ENCODE peak calls at places on chromosomes 2 and 18, in six cellular contexts. D is HCT116, B is esophagus squamous epithelium, F is GM12878, X is fibroblast of pulmonary artery, J is fibroblast of lung. Q is an unnamed sample.

GRCh38 chr2:15238028-15238427 is 323.1 kb downstream of the NBAS start:
- DNase-seq in J (no peak), X (no peak), B (no peak), D (no peak), F (no peak), Q (no peak)

GRCh38 chr2:23418490-23418911 is 33.5 kb downstream of the KLHL29 start:
- DNase-seq in F (no peak), X (peak), B (no peak), J (peak), D (no peak), Q (peak)

GRCh38 chr2:128347701-128348504 is 29.2 kb upstream of the HS6ST1 start:
- DNase-seq in X (peak), D (no peak), J (peak), B (no peak), F (no peak), Q (no peak)

GRCh38 chr2:205776139-205776538 is 93.8 kb downstream of the NRP2 start:
- DNase-seq in D (peak), J (no peak), F (no peak), B (no peak), X (peak), Q (no peak)

GRCh38 chr2:130363479-130363878 is 7.6 kb downstream of the PTPN18 start:
- DNase-seq in B (no peak), F (no peak), X (no peak), D (no peak), J (no peak), Q (no peak)

GRCh38 chr18:46555724-46556123 is 101.3 kb downstream of the LOXHD1 start:
- DNase-seq in X (peak), D (peak), B (no peak), J (peak), F (no peak), Q (peak)

GRCh38 chr2:109131777-109132176 is 2.8 kb downstream of the SH3RF3 start:
- DNase-seq in J (no peak), X (peak), F (no peak), B (no peak), D (no peak), Q (no peak)

GRCh38 chr2:160221391-160222276 is 21.6 kb upstream of the ITGB6 start:
- DNase-seq in F (no peak), B (no peak), D (no peak), X (peak), J (peak), Q (peak)

GRCh38 chr2:199962203-199962602 is 6.8 kb downstream of the MAIP1 start:
- DNase-seq in J (no peak), B (no peak), F (no peak), X (no peak), D (no peak), Q (no peak)

GRCh38 chr2:53519925-53520629 is 247.5 kb upstream of the CHAC2 start:
- DNase-seq in D (no peak), X (no peak), F (no peak), B (no peak), J (peak), Q (no peak)

GRCh38 chr18:40402052-40402451 is 1553.0 kb upstream of the PIK3C3 start:
- DNase-seq in F (no peak), D (no peak), J (no peak), B (no peak), X (no peak), Q (no peak)

GRCh38 chr2:197207106-197207505 is 103.5 kb downstream of the ANKRD44 start:
- DNase-seq in D (no peak), B (no peak), X (no peak), F (no peak), J (peak), Q (no peak)

GRCh38 chr2:179595284-179595683 is 266.1 kb downstream of the ZNF385B start:
- DNase-seq in X (no peak), D (no peak), B (no peak), J (no peak), F (no peak), Q (no peak)

GRCh38 chr2:109669731-109670130 is 55.6 kb downstream of the SOWAHC start:
- DNase-seq in D (no peak), J (no peak), B (no peak), X (no peak), F (no peak), Q (no peak)

GRCh38 chr2:102943251-102943650 is 181.4 kb downstream of the TMEM182 start:
- DNase-seq in B (no peak), X (no peak), D (no peak), J (no peak), F (no peak), Q (no peak)

GRCh38 chr2:117980783-117981676 is 32.8 kb downstream of the CCDC93 start:
- DNase-seq in X (peak), D (no peak), J (peak), B (no peak), F (no peak), Q (peak)

GRCh38 chr2:203534486-203535077 is 519 bp downstream of the RAPH1 start:
- DNase-seq in F (no peak), X (no peak), D (no peak), B (no peak), J (peak), Q (peak)

GRCh38 chr2:75632091-75632704 is 14.4 kb upstream of the MRPL19 start:
- DNase-seq in D (no peak), F (no peak), X (no peak), J (peak), B (no peak), Q (peak)

GRCh38 chr18:79410171-79410641 is 14.5 kb downstream of the NFATC1 start:
- DNase-seq in F (no peak), J (no peak), B (no peak), D (no peak), X (no peak), Q (no peak)

GRCh38 chr2:222364280-222364895 is 60.0 kb upstream of the SGPP2 start:
- DNase-seq in J (peak), X (peak), F (no peak), B (no peak), D (no peak), Q (peak)

GRCh38 chr2:42493468-42493884 is 306 bp downstream of the KCNG3 start:
- DNase-seq in B (no peak), F (no peak), D (no peak), X (no peak), J (no peak), Q (no peak)

GRCh38 chr2:222706616-222707015 is 35.2 kb downstream of the MOGAT1 start:
- DNase-seq in B (no peak), D (no peak), J (peak), F (no peak), X (no peak), Q (no peak)

GRCh38 chr2:177754476-177754873 is 318.1 kb downstream of the PDE11A start:
- DNase-seq in D (no peak), J (no peak), F (no peak), X (no peak), B (no peak), Q (no peak)

GRCh38 chr2:177759443-177759842 is 313.1 kb downstream of the PDE11A start:
- DNase-seq in X (no peak), F (no peak), B (no peak), D (no peak), J (no peak), Q (no peak)

GRCh38 chr2:177756346-177756745 is 316.2 kb downstream of the PDE11A start:
- DNase-seq in D (no peak), B (no peak), X (no peak), F (no peak), J (no peak), Q (no peak)

GRCh38 chr2:177753682-177754475 is 318.7 kb downstream of the PDE11A start:
- DNase-seq in X (peak), J (peak), B (peak), D (peak), F (no peak), Q (peak)

DNA sequence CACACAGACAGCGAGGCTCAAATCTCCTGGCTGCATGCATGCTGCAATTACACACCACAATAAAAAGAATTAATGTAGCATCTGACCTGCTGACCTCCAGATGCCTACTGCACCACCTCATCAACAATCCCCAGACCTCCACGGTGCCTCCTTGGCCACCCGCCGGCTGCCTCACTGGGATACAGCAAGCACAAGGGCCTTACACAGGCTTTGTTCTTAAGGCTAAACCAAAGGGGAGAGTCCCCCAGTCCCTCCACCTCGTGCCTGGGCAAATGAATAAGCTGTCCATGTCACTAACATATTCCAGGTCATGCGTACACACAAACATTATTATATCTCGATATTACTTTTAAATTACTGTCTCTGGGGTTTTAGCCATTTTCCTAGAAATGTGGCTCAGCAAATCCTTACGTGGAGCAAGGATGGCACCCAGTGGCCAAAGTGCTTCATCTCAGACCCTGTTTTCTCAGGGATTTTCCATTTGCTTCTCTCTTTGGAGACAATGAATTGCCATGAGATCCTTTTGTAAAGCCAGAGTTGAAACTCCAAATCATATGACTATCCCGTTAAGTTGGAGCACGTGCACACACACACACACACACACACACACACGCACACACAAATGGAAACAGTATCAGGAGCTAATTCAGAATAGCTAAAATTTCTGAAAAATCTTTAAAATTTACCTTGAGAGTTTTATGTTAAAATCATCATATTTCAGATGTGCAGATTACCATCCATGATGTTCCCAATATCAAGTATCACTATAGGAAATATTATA is 313.8 kb downstream of the PDE11A start:
- DNase-seq in J (peak), D (peak), F (no peak), X (peak), B (no peak), Q (peak)
- TF ChIP-seq CTCF in J (peak), D (peak), F (peak), X (peak), B (no peak), Q (peak)

GRCh38 chr18:8507361-8507760 is 101.9 kb upstream of the RAB12 start:
- DNase-seq in X (peak), D (peak), B (no peak), J (peak), F (no peak), Q (peak)
- TF ChIP-seq CTCF in X (peak), D (no peak), B (no peak), J (peak), F (peak), Q (no peak)

GRCh38 chr2:145593991-145594702 is 1074.2 kb upstream of the ZEB2 start:
- DNase-seq in D (no peak), B (no peak), J (peak), X (peak), F (no peak), Q (peak)
- TF ChIP-seq CTCF in D (no peak), B (no peak), J (peak), X (peak), F (no peak), Q (no peak)

DNA sequence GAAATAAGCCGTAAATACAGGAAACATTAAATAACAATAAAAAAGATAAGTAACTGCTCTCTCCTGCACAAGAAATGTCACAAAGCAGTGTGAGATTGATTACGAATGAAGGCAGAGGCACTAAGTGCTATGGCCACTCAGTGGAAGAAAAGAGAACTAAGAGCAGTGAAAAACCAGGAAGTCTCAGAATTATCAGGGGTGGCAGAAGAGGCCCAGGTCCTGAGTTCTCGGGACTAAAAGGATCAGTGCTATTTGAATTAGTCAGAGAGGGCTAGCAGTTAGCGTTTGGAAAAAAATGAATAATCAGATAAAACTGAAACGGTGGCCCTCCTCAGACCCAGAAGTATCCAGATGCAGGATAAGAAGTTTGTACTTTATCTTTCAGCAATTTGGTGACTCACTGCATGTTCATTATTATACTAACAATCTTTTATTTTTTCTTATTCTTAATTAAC is 367.1 kb downstream of the ZEB2 start:
- DNase-seq in J (peak), X (peak), B (no peak), F (no peak), D (no peak), Q (no peak)
- TF ChIP-seq CTCF in J (peak), X (peak), B (no peak), F (no peak), D (no peak), Q (no peak)

DNA sequence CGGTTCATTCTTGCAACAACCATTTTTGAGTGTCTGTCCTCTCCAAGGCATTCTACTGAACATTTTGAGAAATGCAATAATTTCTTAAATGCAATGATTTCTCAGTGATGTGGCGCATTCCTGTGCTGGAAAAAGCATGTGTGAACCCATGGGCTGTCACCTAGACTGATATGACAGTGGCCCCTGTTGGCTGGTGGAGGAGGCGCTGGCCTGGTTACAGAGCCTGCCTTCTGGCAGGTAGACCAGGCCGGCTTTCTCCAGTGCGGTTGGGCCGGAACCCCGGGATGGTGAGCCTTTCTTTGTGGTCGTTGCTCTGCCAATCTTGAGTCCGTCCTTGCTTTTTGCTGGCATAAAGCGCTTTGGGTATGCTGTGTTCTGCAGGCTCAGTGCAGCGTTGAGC is 33.7 kb downstream of the TSHZ1 start:
- DNase-seq in F (no peak), B (no peak), X (no peak), J (no peak), D (no peak), Q (no peak)
- TF ChIP-seq CTCF in F (peak), B (no peak), X (no peak), J (peak), D (peak), Q (peak)